ENCODE peak calls at places on chromosomes 5 and 9, in four cellular contexts. Y, D, V and Q are unnamed samples.

GRCh38 chr5:31889131-31889561 is 250.2 kb downstream of the PDZD2 start:
- DNase-seq in Y (no peak), D (peak; percentile 77), V (no peak), Q (no peak)

GRCh38 chr5:57844410-57844809 is 361.8 kb upstream of the ACTBL2 start:
- DNase-seq in Y (no peak), D (no peak), V (no peak), Q (no peak)

GRCh38 chr9:126378761-126379160 is 52.1 kb downstream of the MVB12B start:
- DNase-seq in Y (no peak), D (no peak), V (no peak), Q (no peak)

GRCh38 chr9:4334439-4334838 is 34.6 kb upstream of the GLIS3 start:
- DNase-seq in Y (no peak), D (peak; percentile 50), V (no peak), Q (peak; percentile 82)

GRCh38 chr5:137220523-137220927 is 278.6 kb downstream of the SPOCK1 start:
- DNase-seq in Y (no peak), D (peak; percentile 62), V (peak; percentile 95), Q (peak; percentile 52)

GRCh38 chr9:109403766-109404320 is 83.0 kb upstream of the EPB41L4B start:
- DNase-seq in Y (no peak), D (no peak), V (no peak), Q (no peak)

GRCh38 chr9:101176384-101176783 is 147.9 kb downstream of the PLPPR1 start:
- DNase-seq in Y (no peak), D (no peak), V (no peak), Q (no peak)

GRCh38 chr5:84487963-84488362 is 103.3 kb upstream of the EDIL3 start:
- DNase-seq in Y (no peak), D (no peak), V (peak; percentile 44), Q (no peak)

GRCh38 chr5:112059601-112060135 is 302.7 kb upstream of the NREP start:
- DNase-seq in Y (no peak), D (no peak), V (no peak), Q (no peak)

GRCh38 chr9:92501671-92502393 is 19.5 kb upstream of the ASPN start:
- DNase-seq in Y (no peak), D (no peak), V (peak; percentile 40), Q (peak; percentile 15)

GRCh38 chr5:93163010-93163663 is 417.9 kb downstream of the NR2F1-AS1 start:
- DNase-seq in Y (no peak), D (no peak), V (peak; percentile 55), Q (no peak)

GRCh38 chr5:219492-219891 is 1.4 kb downstream of the SDHA start:
- DNase-seq in Y (no peak), D (no peak), V (no peak), Q (peak; percentile 21)

GRCh38 chr5:154860123-154860522 is 1.7 kb downstream of the CNOT8 start:
- DNase-seq in Y (no peak), D (no peak), V (no peak), Q (no peak)

GRCh38 chr5:141811287-141812155 is 66.7 kb downstream of the PCDH1 start:
- DNase-seq in Y (no peak), D (no peak), V (no peak), Q (peak; percentile 85)

GRCh38 chr5:78922879-78923621 is 62.1 kb downstream of the ARSB start:
- DNase-seq in Y (no peak), D (no peak), V (no peak), Q (peak; percentile 46)

GRCh38 chr9:26655166-26655565 is 237.4 kb downstream of the CAAP1 start:
- DNase-seq in Y (no peak), D (no peak), V (no peak), Q (no peak)

GRCh38 chr5:35618297-35618636 is 604 bp downstream of the SPEF2 start:
- DNase-seq in Y (no peak), D (no peak), V (no peak), Q (no peak)

GRCh38 chr5:169097374-169097831 is 203.5 kb downstream of the SLIT3 start:
- DNase-seq in Y (no peak), D (no peak), V (peak; percentile 64), Q (no peak)

GRCh38 chr9:132651259-132651658 is 18.5 kb downstream of the DDX31 start:
- DNase-seq in Y (no peak), D (peak; percentile 28), V (peak; percentile 93), Q (no peak)

GRCh38 chr5:136006767-136007251 is 22.0 kb upstream of the TGFBI start:
- DNase-seq in Y (no peak), D (no peak), V (peak; percentile 62), Q (no peak)

GRCh38 chr9:69044226-69045219 is 9.0 kb downstream of the FXN start:
- DNase-seq in Y (no peak), D (no peak), V (peak; percentile 62), Q (no peak)

GRCh38 chr5:1708592-1709141 is 91.0 kb downstream of the MRPL36 start:
- DNase-seq in Y (no peak), D (no peak), V (no peak), Q (no peak)

GRCh38 chr9:134442087-134442470 is 115.8 kb downstream of the RXRA start:
- DNase-seq in Y (no peak), D (no peak), V (no peak), Q (no peak)

GRCh38 chr9:29319727-29320513 is 1746.6 kb upstream of the C9orf72 start:
- DNase-seq in Y (no peak), D (no peak), V (no peak), Q (no peak)